ENCODE peak calls at places on chromosomes 1 and 21, in seven cellular contexts. One of them, this sample, is unnamed.

GRCh38 chr1:228875741-228876140 is 140.5 kb downstream of the RHOU start:
- DNase-seq in HepG2: no peak
- DNase-seq in GM12878: no peak
- DNase-seq in K562: no peak
- DNase-seq in SK-N-SH: no peak
- DNase-seq in HCT116: no peak
- DNase-seq in H1: no peak
- DNase-seq in this sample: no peak

GRCh38 chr1:100628631-100629081 is 90.7 kb downstream of the GPR88 start:
- DNase-seq in K562: no peak
- DNase-seq in H1: no peak
- DNase-seq in GM12878: no peak
- DNase-seq in SK-N-SH: no peak
- DNase-seq in HepG2: no peak
- DNase-seq in HCT116: no peak
- DNase-seq in this sample: no peak

GRCh38 chr1:104780470-104781078 is 1030.9 kb downstream of the AMY1C start:
- DNase-seq in H1: no peak
- DNase-seq in SK-N-SH: peak
- DNase-seq in K562: peak
- DNase-seq in HepG2: peak
- DNase-seq in GM12878: no peak
- DNase-seq in HCT116: no peak
- DNase-seq in this sample: peak

GRCh38 chr21:26001356-26001755 is 169.2 kb downstream of the APP start:
- DNase-seq in K562: no peak
- DNase-seq in HepG2: no peak
- DNase-seq in GM12878: no peak
- DNase-seq in H1: no peak
- DNase-seq in SK-N-SH: no peak
- DNase-seq in HCT116: no peak
- DNase-seq in this sample: no peak

GRCh38 chr1:10599194-10599861 is 124.6 kb downstream of the PEX14 start:
- DNase-seq in H1: no peak
- DNase-seq in K562: no peak
- DNase-seq in SK-N-SH: no peak
- DNase-seq in HepG2: peak
- DNase-seq in HCT116: peak
- DNase-seq in GM12878: no peak
- DNase-seq in this sample: no peak

GRCh38 chr21:45341779-45342178 is 54.1 kb upstream of the POFUT2 start:
- DNase-seq in K562: no peak
- DNase-seq in GM12878: no peak
- DNase-seq in HCT116: no peak
- DNase-seq in HepG2: no peak
- DNase-seq in SK-N-SH: no peak
- DNase-seq in H1: no peak
- DNase-seq in this sample: no peak

GRCh38 chr1:59856725-59857338 is 42.1 kb downstream of the HOOK1 start:
- DNase-seq in HCT116: no peak
- DNase-seq in GM12878: no peak
- DNase-seq in SK-N-SH: no peak
- DNase-seq in HepG2: peak
- DNase-seq in H1: no peak
- DNase-seq in K562: no peak
- DNase-seq in this sample: peak

GRCh38 chr1:224300346-224300745 is 29.6 kb downstream of the NVL start:
- DNase-seq in HCT116: no peak
- DNase-seq in HepG2: no peak
- DNase-seq in H1: no peak
- DNase-seq in GM12878: no peak
- DNase-seq in SK-N-SH: peak
- DNase-seq in K562: no peak
- DNase-seq in this sample: no peak

GRCh38 chr1:7421471-7422075 is 349.5 kb upstream of the VAMP3 start:
- DNase-seq in HCT116: no peak
- DNase-seq in HepG2: no peak
- DNase-seq in GM12878: no peak
- DNase-seq in K562: no peak
- DNase-seq in H1: no peak
- DNase-seq in SK-N-SH: peak
- DNase-seq in this sample: no peak

GRCh38 chr1:181812211-181812610 is 249.3 kb downstream of the ZNF648 start:
- DNase-seq in SK-N-SH: no peak
- DNase-seq in GM12878: no peak
- DNase-seq in K562: no peak
- DNase-seq in HepG2: no peak
- DNase-seq in HCT116: no peak
- DNase-seq in H1: no peak
- DNase-seq in this sample: no peak

GRCh38 chr1:119080586-119080985 is 59.9 kb downstream of the WARS2 start:
- DNase-seq in H1: peak
- DNase-seq in GM12878: no peak
- DNase-seq in SK-N-SH: no peak
- DNase-seq in HepG2: no peak
- DNase-seq in K562: no peak
- DNase-seq in HCT116: no peak
- DNase-seq in this sample: peak

GRCh38 chr1:25469177-25469576 is 38.5 kb downstream of the MACO1 start:
- DNase-seq in SK-N-SH: no peak
- DNase-seq in HCT116: no peak
- DNase-seq in K562: no peak
- DNase-seq in H1: no peak
- DNase-seq in HepG2: no peak
- DNase-seq in GM12878: no peak
- DNase-seq in this sample: no peak

GRCh38 chr1:199759268-199759724 is 268.2 kb upstream of the NR5A2 start:
- DNase-seq in HepG2: no peak
- DNase-seq in K562: no peak
- DNase-seq in H1: no peak
- DNase-seq in GM12878: no peak
- DNase-seq in SK-N-SH: no peak
- DNase-seq in HCT116: peak
- DNase-seq in this sample: no peak

GRCh38 chr1:10939654-10940450 is 72.6 kb upstream of the TARDBP start:
- DNase-seq in HCT116: no peak
- DNase-seq in GM12878: peak
- DNase-seq in K562: no peak
- DNase-seq in H1: no peak
- DNase-seq in HepG2: peak
- DNase-seq in SK-N-SH: peak
- DNase-seq in this sample: no peak

GRCh38 chr1:21490774-21491482 is 18.3 kb upstream of the ALPL start:
- DNase-seq in H1: no peak
- DNase-seq in HepG2: peak
- DNase-seq in HCT116: no peak
- DNase-seq in GM12878: no peak
- DNase-seq in SK-N-SH: peak
- DNase-seq in K562: peak
- DNase-seq in this sample: no peak

GRCh38 chr21:42002421-42002958 is 7.7 kb downstream of the ZBTB21 start:
- DNase-seq in GM12878: peak
- DNase-seq in HCT116: no peak
- DNase-seq in K562: no peak
- DNase-seq in SK-N-SH: no peak
- DNase-seq in HepG2: no peak
- DNase-seq in H1: no peak
- DNase-seq in this sample: no peak

GRCh38 chr1:119367332-119368124 is 1.1 kb upstream of the HAO2 start:
- DNase-seq in SK-N-SH: peak
- DNase-seq in K562: peak
- DNase-seq in HepG2: peak
- DNase-seq in HCT116: peak
- DNase-seq in GM12878: no peak
- DNase-seq in H1: no peak
- DNase-seq in this sample: peak

GRCh38 chr1:224108991-224109390 is 4.9 kb upstream of the FBXO28 start:
- DNase-seq in GM12878: no peak
- DNase-seq in HepG2: no peak
- DNase-seq in K562: no peak
- DNase-seq in HCT116: no peak
- DNase-seq in H1: no peak
- DNase-seq in SK-N-SH: no peak
- DNase-seq in this sample: no peak

GRCh38 chr21:43869486-43870325 is 4.7 kb downstream of the AGPAT3 start:
- DNase-seq in H1: no peak
- DNase-seq in SK-N-SH: no peak
- DNase-seq in HCT116: no peak
- DNase-seq in HepG2: no peak
- DNase-seq in K562: no peak
- DNase-seq in GM12878: no peak
- DNase-seq in this sample: no peak

GRCh38 chr1:215543191-215543606 is 23.9 kb upstream of the KCTD3 start:
- DNase-seq in H1: no peak
- DNase-seq in HCT116: no peak
- DNase-seq in HepG2: peak
- DNase-seq in SK-N-SH: no peak
- DNase-seq in GM12878: peak
- DNase-seq in K562: no peak
- DNase-seq in this sample: no peak

GRCh38 chr1:205286335-205286950 is 35.1 kb downstream of the NUAK2 start:
- DNase-seq in SK-N-SH: no peak
- DNase-seq in HCT116: no peak
- DNase-seq in K562: no peak
- DNase-seq in GM12878: peak
- DNase-seq in HepG2: no peak
- DNase-seq in H1: no peak
- DNase-seq in this sample: no peak

GRCh38 chr1:16153999-16154673 is 1.7 kb downstream of the EPHA2 start:
- DNase-seq in HCT116: no peak
- DNase-seq in SK-N-SH: no peak
- DNase-seq in K562: no peak
- DNase-seq in HepG2: no peak
- DNase-seq in GM12878: no peak
- DNase-seq in H1: no peak
- DNase-seq in this sample: no peak
- TF ChIP-seq JUND in HCT116: no peak
- TF ChIP-seq JUND in SK-N-SH: no peak
- TF ChIP-seq JUND in K562: no peak
- TF ChIP-seq JUND in HepG2: no peak
- TF ChIP-seq JUND in GM12878: no peak
- TF ChIP-seq JUND in H1: no peak
- TF ChIP-seq JUND in this sample: no peak

GRCh38 chr21:34052171-34052570 is 21.2 kb upstream of the MRPS6 start:
- DNase-seq in GM12878: no peak
- DNase-seq in SK-N-SH: no peak
- DNase-seq in HepG2: no peak
- DNase-seq in HCT116: no peak
- DNase-seq in K562: no peak
- DNase-seq in H1: no peak
- DNase-seq in this sample: no peak

DNA sequence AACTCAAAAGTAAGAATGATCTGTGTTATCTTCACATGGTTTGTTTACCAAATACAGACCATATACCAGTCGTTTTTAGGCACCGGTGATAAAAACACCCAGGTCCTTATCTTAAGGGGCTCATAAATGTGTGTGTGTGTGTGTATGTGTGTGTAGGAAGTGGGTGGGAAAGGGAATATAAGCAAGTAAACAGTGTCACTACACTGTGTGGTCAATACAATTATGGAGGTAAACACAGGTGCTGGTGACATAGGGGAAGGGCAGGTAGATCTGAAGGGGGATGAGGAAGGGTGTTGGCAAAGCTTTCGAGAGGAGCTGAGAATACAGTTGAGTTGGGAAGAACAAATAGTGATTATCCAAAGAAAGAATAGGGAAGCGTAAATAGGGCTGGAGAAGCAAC is 19.1 kb upstream of the MRPS6 start:
- DNase-seq in HCT116: no peak
- DNase-seq in H1: no peak
- DNase-seq in K562: no peak
- DNase-seq in SK-N-SH: no peak
- DNase-seq in GM12878: no peak
- DNase-seq in HepG2: no peak
- DNase-seq in this sample: no peak
- TF ChIP-seq JUND in HCT116: no peak
- TF ChIP-seq JUND in H1: no peak
- TF ChIP-seq JUND in K562: no peak
- TF ChIP-seq JUND in SK-N-SH: no peak
- TF ChIP-seq JUND in GM12878: no peak
- TF ChIP-seq JUND in HepG2: no peak
- TF ChIP-seq JUND in this sample: no peak

GRCh38 chr1:193736507-193736906 is 550.1 kb upstream of the B3GALT2 start:
- DNase-seq in HCT116: no peak
- DNase-seq in SK-N-SH: no peak
- DNase-seq in K562: no peak
- DNase-seq in HepG2: no peak
- DNase-seq in GM12878: no peak
- DNase-seq in H1: no peak
- DNase-seq in this sample: no peak

GRCh38 chr1:193740762-193741161 is 554.3 kb upstream of the B3GALT2 start:
- DNase-seq in H1: no peak
- DNase-seq in HCT116: no peak
- DNase-seq in HepG2: no peak
- DNase-seq in SK-N-SH: no peak
- DNase-seq in K562: no peak
- DNase-seq in GM12878: no peak
- DNase-seq in this sample: no peak

DNA sequence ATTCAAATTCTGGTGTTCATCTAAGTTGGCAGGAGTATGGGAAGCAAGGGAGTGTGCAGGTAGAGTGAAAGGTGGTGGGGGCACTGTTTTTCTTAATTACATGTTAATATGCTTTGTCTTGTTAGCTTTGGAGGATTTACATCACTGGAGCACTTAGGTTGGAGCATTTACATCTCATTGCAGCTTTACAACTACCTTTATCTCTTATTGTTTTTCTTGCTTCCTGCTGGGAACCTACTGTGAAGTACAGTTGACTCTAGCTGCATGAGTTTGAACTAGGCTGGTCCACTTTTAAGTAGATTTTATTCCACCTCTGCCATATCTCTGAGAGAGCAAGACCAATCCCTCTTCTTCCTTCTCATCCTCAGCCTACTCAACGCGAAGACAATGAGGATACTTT is 554.8 kb upstream of the B3GALT2 start:
- DNase-seq in HCT116: no peak
- DNase-seq in K562: no peak
- DNase-seq in H1: peak
- DNase-seq in GM12878: no peak
- DNase-seq in SK-N-SH: no peak
- DNase-seq in HepG2: no peak
- DNase-seq in this sample: no peak
- TF ChIP-seq JUND in HCT116: no peak
- TF ChIP-seq JUND in K562: no peak
- TF ChIP-seq JUND in H1: no peak
- TF ChIP-seq JUND in GM12878: no peak
- TF ChIP-seq JUND in SK-N-SH: no peak
- TF ChIP-seq JUND in HepG2: no peak
- TF ChIP-seq JUND in this sample: no peak

GRCh38 chr21:33174756-33175155 is 55.0 kb upstream of the IFNAR2 start:
- DNase-seq in H1: no peak
- DNase-seq in SK-N-SH: no peak
- DNase-seq in GM12878: no peak
- DNase-seq in HepG2: no peak
- DNase-seq in HCT116: no peak
- DNase-seq in K562: no peak
- DNase-seq in this sample: no peak

GRCh38 chr21:33171584-33172169 is 58.1 kb upstream of the IFNAR2 start:
- DNase-seq in K562: no peak
- DNase-seq in H1: no peak
- DNase-seq in GM12878: no peak
- DNase-seq in SK-N-SH: no peak
- DNase-seq in HCT116: no peak
- DNase-seq in HepG2: no peak
- DNase-seq in this sample: no peak

GRCh38 chr21:33168886-33169285 is 60.9 kb upstream of the IFNAR2 start:
- DNase-seq in HCT116: no peak
- DNase-seq in H1: no peak
- DNase-seq in K562: no peak
- DNase-seq in GM12878: no peak
- DNase-seq in HepG2: no peak
- DNase-seq in SK-N-SH: no peak
- DNase-seq in this sample: peak

GRCh38 chr21:33169360-33169759 is 60.4 kb upstream of the IFNAR2 start:
- DNase-seq in H1: no peak
- DNase-seq in HepG2: no peak
- DNase-seq in K562: no peak
- DNase-seq in HCT116: no peak
- DNase-seq in GM12878: no peak
- DNase-seq in SK-N-SH: no peak
- DNase-seq in this sample: peak
- TF ChIP-seq JUND in H1: no peak
- TF ChIP-seq JUND in HepG2: no peak
- TF ChIP-seq JUND in K562: no peak
- TF ChIP-seq JUND in HCT116: no peak
- TF ChIP-seq JUND in GM12878: no peak
- TF ChIP-seq JUND in SK-N-SH: no peak
- TF ChIP-seq JUND in this sample: no peak